ENCODE peak calls at places on chromosomes 13 and 19, in eight cellular contexts. A is tibial nerve, V is sigmoid colon, E is fibroblast of villous mesenchyme, X is keratinocyte, Y is mucosa of descending colon, O is lower leg skin, U is right cardiac atrium. F is an unnamed sample.

GRCh38 chr13:97540696-97541095 is 106.7 kb downstream of the RAP2A start:
- DNase-seq in Y (no peak), E (peak), A (no peak), V (no peak), X (no peak), U (no peak), O (no peak), F (no peak)

GRCh38 chr19:15265849-15266248 is 33.6 kb upstream of the EPHX3 start:
- DNase-seq in A (peak), O (peak), Y (peak), V (peak), E (peak), U (peak), X (no peak), F (peak)

GRCh38 chr19:2054763-2055162 is 3.7 kb upstream of the MKNK2 start:
- DNase-seq in O (no peak), X (no peak), U (peak), V (no peak), Y (peak), E (no peak), A (no peak), F (no peak)

GRCh38 chr13:33004454-33004853 is 11.8 kb upstream of the KL start:
- DNase-seq in A (no peak), X (no peak), O (no peak), U (peak), Y (no peak), V (no peak), E (peak), F (no peak)

GRCh38 chr19:6811378-6811777 is 38.9 kb downstream of the VAV1 start:
- DNase-seq in U (no peak), E (no peak), O (no peak), V (no peak), X (no peak), A (no peak), Y (no peak), F (no peak)

GRCh38 chr19:38839816-38840582 is 8.4 kb upstream of the ECH1 start:
- DNase-seq in U (no peak), Y (no peak), O (no peak), V (no peak), A (no peak), E (no peak), X (no peak), F (peak)

GRCh38 chr19:39943586-39943985 is 9.2 kb upstream of the FCGBP start:
- DNase-seq in O (no peak), A (no peak), U (no peak), V (no peak), Y (peak), E (no peak), X (no peak), F (no peak)

GRCh38 chr19:35587326-35587725 is 1.4 kb downstream of the PMIS2 start:
- DNase-seq in V (no peak), Y (no peak), E (no peak), A (no peak), O (no peak), X (no peak), U (no peak), F (no peak)

GRCh38 chr19:38385804-38386257 is 2.0 kb downstream of the GGN start:
- DNase-seq in A (no peak), O (no peak), E (no peak), Y (no peak), V (no peak), U (peak), X (no peak), F (no peak)

GRCh38 chr19:18674616-18675015 is 8.9 kb upstream of the CRTC1 start:
- DNase-seq in O (no peak), X (no peak), U (peak), Y (no peak), E (no peak), V (peak), A (no peak), F (no peak)

GRCh38 chr13:67554296-67554695 is 324.2 kb upstream of the PCDH9 start:
- DNase-seq in A (no peak), E (no peak), X (no peak), V (no peak), Y (no peak), U (no peak), O (no peak), F (no peak)

GRCh38 chr19:58584498-58585441 is 11.6 kb upstream of the MZF1 start:
- DNase-seq in V (no peak), Y (no peak), O (no peak), A (no peak), U (peak), X (no peak), E (no peak), F (no peak)

GRCh38 chr19:47881757-47882156 is 4.4 kb downstream of the SULT2A1 start:
- DNase-seq in Y (no peak), A (no peak), V (peak), U (no peak), E (no peak), O (peak), X (no peak), F (no peak)

GRCh38 chr13:80211573-80211972 is 129.4 kb downstream of the SPRY2 start:
- DNase-seq in Y (no peak), U (no peak), O (no peak), X (no peak), V (no peak), A (no peak), E (no peak), F (no peak)

GRCh38 chr13:79393564-79394249 is 12.3 kb downstream of the RBM26 start:
- DNase-seq in U (no peak), E (no peak), X (no peak), A (peak), O (no peak), Y (no peak), V (no peak), F (no peak)

GRCh38 chr19:30217461-30217860 is 154.7 kb upstream of the ZNF536 start:
- DNase-seq in O (peak), V (no peak), E (no peak), U (no peak), A (no peak), X (no peak), Y (no peak), F (no peak)

GRCh38 chr19:47035127-47035494 is 13.3 kb downstream of the TMEM160 start:
- DNase-seq in V (no peak), E (no peak), U (no peak), A (no peak), Y (no peak), O (no peak), X (no peak), F (peak)

GRCh38 chr19:5804516-5805464 is at the start of gene NRTN:
- DNase-seq in X (no peak), A (no peak), O (peak), V (peak), Y (peak), E (no peak), U (peak), F (no peak)

DNA sequence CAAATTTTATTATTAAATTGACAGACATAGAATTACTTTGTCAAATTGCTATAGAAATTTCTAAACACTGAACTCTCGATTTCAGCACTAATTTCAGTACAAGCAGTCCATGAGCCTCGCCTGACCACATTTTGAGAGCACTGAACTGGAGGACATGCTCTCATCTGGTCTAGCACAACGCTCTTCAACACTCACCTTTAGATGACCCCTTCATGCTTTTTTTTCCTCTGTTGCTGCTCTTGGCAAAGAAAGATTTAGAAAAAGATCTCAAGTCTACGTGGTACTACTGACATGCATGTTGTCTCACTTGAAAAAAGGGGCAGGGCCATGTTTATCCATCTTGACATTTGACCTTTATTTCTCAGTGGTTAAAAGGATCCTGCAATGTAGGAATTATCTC is 981.5 kb downstream of the DIAPH3 start:
- DNase-seq in E (no peak), O (no peak), Y (no peak), V (no peak), A (no peak), X (no peak), U (no peak), F (no peak)
- H3K4me3 ChIP-seq in E (no peak), O (no peak), Y (no peak), V (no peak), A (no peak), X (no peak), U (no peak), F (no peak)

DNA sequence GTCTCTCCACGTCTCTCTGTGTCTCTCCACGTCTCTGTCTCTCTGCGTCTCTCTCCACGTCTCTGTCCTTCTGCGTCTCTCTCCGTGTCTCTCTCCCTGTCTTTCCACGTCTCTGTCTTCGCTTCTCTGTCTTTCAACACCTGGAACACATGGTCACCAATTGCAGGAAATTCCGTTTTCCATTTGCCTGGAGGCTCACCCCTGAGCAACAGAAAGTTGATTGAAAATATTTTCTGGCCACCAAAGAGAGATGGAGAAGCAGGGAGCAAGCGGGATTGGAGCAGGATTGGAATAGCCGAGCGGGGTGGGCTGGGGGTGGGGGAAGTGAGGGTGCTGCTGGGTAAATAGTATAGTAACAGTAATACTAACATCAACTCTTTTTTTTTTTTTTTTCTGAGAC is 1.7 kb downstream of the KANK2 start:
- DNase-seq in A (no peak), U (peak), O (no peak), X (no peak), V (no peak), Y (no peak), E (no peak), F (no peak)
- H3K4me3 ChIP-seq in A (peak), U (peak), O (no peak), X (no peak), V (peak), Y (no peak), E (peak), F (no peak)

GRCh38 chr19:506404-507285 is 652 bp upstream of the TPGS1 start:
- DNase-seq in Y (peak), U (peak), V (peak), O (peak), E (peak), A (peak), X (peak), F (peak)

GRCh38 chr19:508204-509150 is 1.2 kb downstream of the TPGS1 start:
- DNase-seq in A (no peak), V (peak), U (peak), Y (peak), X (no peak), O (no peak), E (no peak), F (no peak)

GRCh38 chr19:510606-511100 is 3.4 kb downstream of the TPGS1 start:
- DNase-seq in O (peak), X (peak), V (peak), U (peak), A (no peak), Y (peak), E (peak), F (peak)

GRCh38 chr19:504634-505033 is 2.7 kb upstream of the TPGS1 start:
- DNase-seq in V (no peak), Y (no peak), U (peak), O (no peak), A (no peak), E (no peak), X (no peak), F (no peak)

GRCh38 chr19:507286-508203 is at the start of gene TPGS1:
- DNase-seq in A (peak), E (peak), U (peak), O (peak), V (peak), Y (peak), X (no peak), F (peak)
- H3K4me3 ChIP-seq in A (peak), E (peak), U (peak), O (peak), V (peak), Y (peak), X (peak), F (peak)

GRCh38 chr19:3637621-3638020 is 11.0 kb upstream of the CACTIN start:
- DNase-seq in A (no peak), X (no peak), E (no peak), O (no peak), V (no peak), U (no peak), Y (no peak), F (no peak)
- H3K4me3 ChIP-seq in A (no peak), X (no peak), E (no peak), O (no peak), V (no peak), U (no peak), Y (no peak), F (no peak)

GRCh38 chr13:43267916-43268315 is 244.5 kb downstream of the DNAJC15 start:
- DNase-seq in V (no peak), U (no peak), Y (no peak), A (no peak), O (no peak), X (no peak), E (no peak), F (no peak)

GRCh38 chr13:43268632-43269031 is 245.2 kb downstream of the DNAJC15 start:
- DNase-seq in U (no peak), Y (no peak), A (no peak), V (no peak), O (no peak), X (no peak), E (no peak), F (no peak)

GRCh38 chr13:43270043-43270830 is 246.9 kb downstream of the DNAJC15 start:
- DNase-seq in V (no peak), Y (no peak), E (peak), X (no peak), O (no peak), U (no peak), A (no peak), F (no peak)

GRCh38 chr13:43266953-43267615 is 243.7 kb downstream of the DNAJC15 start:
- DNase-seq in Y (no peak), U (no peak), E (no peak), X (no peak), O (no peak), V (no peak), A (no peak), F (no peak)

DNA sequence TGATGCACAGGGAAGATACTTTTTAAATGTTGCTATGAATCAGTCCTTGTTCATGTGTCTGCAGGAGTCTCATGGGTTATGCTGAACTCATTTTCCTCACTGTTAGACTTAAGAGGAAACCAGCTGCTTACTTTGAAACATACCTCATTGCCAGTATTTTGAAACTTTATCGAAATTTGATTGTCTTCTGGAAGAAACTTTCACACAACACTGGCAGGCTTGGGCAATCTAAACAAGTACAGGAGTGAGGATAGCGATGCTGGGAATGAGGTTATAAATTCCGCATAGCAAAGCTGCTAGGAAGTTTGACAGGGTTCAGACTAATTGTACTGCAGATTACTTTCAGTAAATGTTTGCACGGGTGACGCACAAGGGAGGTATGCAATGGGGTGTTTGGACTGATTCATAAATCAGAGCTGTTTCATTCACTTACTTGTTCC is 245.7 kb downstream of the DNAJC15 start:
- DNase-seq in O (no peak), A (no peak), X (no peak), Y (no peak), E (peak), U (no peak), V (peak), F (peak)
- H3K4me3 ChIP-seq in O (no peak), A (no peak), X (no peak), Y (no peak), E (no peak), U (no peak), V (no peak), F (no peak)

GRCh38 chr13:25170554-25171107 is 1.5 kb downstream of the AMER2 start:
- DNase-seq in X (no peak), E (no peak), O (no peak), V (no peak), U (no peak), A (no peak), Y (no peak), F (peak)
- H3K4me3 ChIP-seq in X (peak), E (no peak), O (no peak), V (peak), U (peak), A (no peak), Y (no peak), F (no peak)

DNA sequence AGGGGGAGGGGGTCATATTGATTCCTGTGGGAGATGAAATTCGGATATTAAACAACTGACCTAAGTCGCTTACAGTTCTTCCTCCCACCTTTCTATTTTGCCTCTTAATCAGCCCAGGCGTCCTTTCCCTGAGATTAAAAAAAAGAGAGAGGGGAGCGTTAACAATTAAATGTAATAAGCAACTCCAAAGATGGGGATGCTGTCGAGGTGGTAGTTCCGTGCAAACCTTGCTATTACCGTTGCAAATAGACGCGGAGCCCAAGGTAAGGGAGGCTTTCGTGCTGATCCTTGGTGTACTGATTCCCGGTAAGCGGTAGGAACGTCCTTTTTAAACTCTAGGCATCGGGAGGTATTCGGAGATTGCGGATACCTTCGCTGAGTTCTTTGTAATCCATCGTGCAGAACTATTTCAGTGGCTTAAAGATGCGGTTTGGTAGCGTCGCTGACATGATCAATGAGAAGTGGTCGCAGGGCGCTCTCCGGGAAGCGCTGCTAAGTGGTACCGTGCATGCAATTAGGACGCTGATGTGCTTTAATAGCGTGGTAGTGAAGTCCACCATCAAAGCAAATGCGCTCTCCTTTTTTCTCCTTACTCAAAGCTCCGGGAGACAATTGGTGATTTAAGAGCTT is 3.1 kb downstream of the SLITRK5 start:
- DNase-seq in O (no peak), V (no peak), X (no peak), E (no peak), U (no peak), Y (no peak), A (no peak), F (no peak)
- H3K4me3 ChIP-seq in O (no peak), V (peak), X (no peak), E (no peak), U (no peak), Y (no peak), A (peak), F (peak)

GRCh38 chr19:32337176-32337808 is 8.1 kb upstream of the ZNF507 start:
- DNase-seq in X (no peak), O (no peak), U (peak), Y (no peak), E (no peak), V (no peak), A (no peak), F (no peak)

GRCh38 chr19:32339988-32340874 is 5.2 kb upstream of the ZNF507 start:
- DNase-seq in E (peak), A (peak), O (no peak), Y (peak), X (no peak), V (peak), U (peak), F (peak)

GRCh38 chr19:32333227-32333626 is 12.2 kb upstream of the ZNF507 start:
- DNase-seq in U (no peak), A (no peak), O (no peak), X (no peak), E (no peak), V (no peak), Y (no peak), F (no peak)

DNA sequence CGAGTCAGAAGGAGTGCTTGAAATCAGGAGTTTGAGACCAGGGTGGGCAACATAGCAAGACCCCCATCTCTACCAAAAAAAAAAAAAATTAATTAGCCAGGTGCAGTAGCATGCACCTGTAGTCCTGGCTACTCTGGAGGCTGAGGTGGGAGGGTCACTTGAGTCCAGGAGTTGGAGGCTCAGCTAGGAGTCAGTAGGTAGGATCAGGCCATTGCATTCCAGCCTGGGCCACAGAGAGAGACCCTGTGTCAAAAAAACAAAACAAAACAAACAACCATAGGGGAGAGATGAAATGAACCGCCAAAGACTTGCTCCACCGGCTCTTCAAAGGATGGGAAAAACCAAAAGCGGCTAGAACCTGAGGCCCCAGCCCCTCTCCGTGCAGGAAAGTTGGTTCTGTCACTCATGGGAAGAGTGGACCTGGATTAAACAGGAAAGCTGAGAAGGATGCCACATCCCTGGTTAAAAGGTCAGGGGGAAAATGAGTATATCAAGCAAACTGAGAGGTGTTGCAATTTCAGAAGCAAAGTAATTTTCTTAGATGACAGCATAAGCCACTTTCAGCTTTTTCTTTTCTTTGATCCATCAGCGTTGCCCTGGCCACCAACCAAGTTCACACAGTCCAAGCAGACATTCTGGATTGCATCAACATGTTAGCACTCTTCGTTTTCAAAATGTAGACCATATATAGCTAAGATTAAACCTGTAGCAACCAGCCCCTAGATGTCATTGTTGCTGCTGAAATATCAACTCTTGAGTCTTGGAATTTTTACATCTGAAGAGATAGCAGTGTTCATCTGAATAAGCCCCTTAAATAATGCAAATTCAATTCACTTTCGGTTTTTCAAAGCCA is 8.9 kb upstream of the ZNF507 start:
- DNase-seq in X (no peak), U (peak), E (peak), V (peak), O (no peak), Y (no peak), A (no peak), F (peak)
- H3K4me3 ChIP-seq in X (no peak), U (peak), E (peak), V (peak), O (no peak), Y (no peak), A (peak), F (no peak)

F was measured in epithelial cell of esophagus.